ENCODE peak calls at places on chromosomes 2 and 18, in four cellular contexts. One of them, this sample, is unnamed. For H3K4me1, the result is how much of the 10 kb centered on the place peaks cover.

GRCh38 chr18:79070486-79070885 is 1.3 kb downstream of the ATP9B start:
- DNase-seq in adrenal gland: no peak
- DNase-seq in pancreas: no peak
- DNase-seq in stomach: no peak
- DNase-seq in this sample: no peak

GRCh38 chr2:31440764-31441163 is 26.2 kb upstream of the XDH start:
- DNase-seq in pancreas: no peak
- DNase-seq in adrenal gland: no peak
- DNase-seq in stomach: no peak
- DNase-seq in this sample: no peak

GRCh38 chr18:24809173-24809955 is 348.9 kb downstream of the HRH4 start:
- DNase-seq in pancreas: no peak
- DNase-seq in adrenal gland: no peak
- DNase-seq in stomach: no peak
- DNase-seq in this sample: no peak

GRCh38 chr2:234981197-234982095 is 29.6 kb downstream of the SH3BP4 start:
- DNase-seq in stomach: peak
- DNase-seq in adrenal gland: peak
- DNase-seq in pancreas: no peak
- DNase-seq in this sample: no peak

GRCh38 chr18:3757361-3757760 is 307.4 kb downstream of the TGIF1 start:
- DNase-seq in adrenal gland: no peak
- DNase-seq in pancreas: no peak
- DNase-seq in stomach: no peak
- DNase-seq in this sample: no peak

GRCh38 chr2:225468131-225468530 is 68.6 kb downstream of the NYAP2 start:
- DNase-seq in adrenal gland: no peak
- DNase-seq in stomach: no peak
- DNase-seq in pancreas: no peak
- DNase-seq in this sample: no peak

GRCh38 chr2:212921061-212921460 is 230.4 kb downstream of the IKZF2 start:
- DNase-seq in adrenal gland: no peak
- DNase-seq in stomach: no peak
- DNase-seq in pancreas: no peak
- DNase-seq in this sample: no peak

GRCh38 chr2:172208881-172209325 is 106.2 kb upstream of the DLX2 start:
- DNase-seq in stomach: no peak
- DNase-seq in adrenal gland: no peak
- DNase-seq in pancreas: no peak
- DNase-seq in this sample: no peak

GRCh38 chr2:162242586-162243304 is 500 bp downstream of the FAP start:
- DNase-seq in pancreas: no peak
- DNase-seq in stomach: no peak
- DNase-seq in adrenal gland: no peak
- DNase-seq in this sample: no peak

GRCh38 chr2:112493858-112494648 is 12.1 kb downstream of the TTL start:
- DNase-seq in stomach: no peak
- DNase-seq in adrenal gland: peak
- DNase-seq in pancreas: no peak
- DNase-seq in this sample: no peak

GRCh38 chr2:196173505-196173904 is 2.1 kb upstream of the STK17B start:
- DNase-seq in adrenal gland: no peak
- DNase-seq in stomach: no peak
- DNase-seq in pancreas: no peak
- DNase-seq in this sample: no peak

GRCh38 chr2:95384854-95385569 is 17.5 kb upstream of the FAHD2A start:
- DNase-seq in pancreas: peak
- DNase-seq in adrenal gland: no peak
- DNase-seq in stomach: peak
- DNase-seq in this sample: peak

GRCh38 chr2:100785621-100786296 is 34.2 kb upstream of the NPAS2 start:
- DNase-seq in pancreas: no peak
- DNase-seq in stomach: no peak
- DNase-seq in adrenal gland: no peak
- DNase-seq in this sample: no peak

GRCh38 chr2:76584474-76584873 is 873.8 kb upstream of the GCFC2 start:
- DNase-seq in adrenal gland: no peak
- DNase-seq in stomach: no peak
- DNase-seq in pancreas: no peak
- DNase-seq in this sample: no peak

GRCh38 chr2:228105526-228106250 is 75.8 kb downstream of the SPHKAP start:
- DNase-seq in pancreas: no peak
- DNase-seq in stomach: no peak
- DNase-seq in adrenal gland: no peak
- DNase-seq in this sample: no peak

GRCh38 chr2:25251032-25251460 is 82.7 kb upstream of the POMC start:
- DNase-seq in stomach: no peak
- DNase-seq in adrenal gland: no peak
- DNase-seq in pancreas: no peak
- DNase-seq in this sample: no peak

GRCh38 chr18:5415035-5415434 is 119.5 kb upstream of the ZBTB14 start:
- DNase-seq in pancreas: no peak
- DNase-seq in stomach: no peak
- DNase-seq in adrenal gland: no peak
- DNase-seq in this sample: no peak

GRCh38 chr2:215002500-215002899 is 135.9 kb downstream of the ABCA12 start:
- DNase-seq in stomach: no peak
- DNase-seq in adrenal gland: no peak
- DNase-seq in pancreas: no peak
- DNase-seq in this sample: no peak

GRCh38 chr2:71833855-71834554 is 313.7 kb downstream of the CYP26B1 start:
- DNase-seq in adrenal gland: no peak
- DNase-seq in pancreas: no peak
- DNase-seq in stomach: no peak
- DNase-seq in this sample: no peak

GRCh38 chr2:174333502-174334277 is 1.1 kb upstream of the SP9 start:
- DNase-seq in pancreas: no peak
- DNase-seq in stomach: no peak
- DNase-seq in adrenal gland: no peak
- DNase-seq in this sample: peak

GRCh38 chr2:209334188-209335017 is 89.4 kb upstream of the MAP2 start:
- DNase-seq in pancreas: peak
- DNase-seq in adrenal gland: peak
- DNase-seq in stomach: peak
- DNase-seq in this sample: peak

GRCh38 chr2:151159109-151159690 is 102.5 kb downstream of the RBM43 start:
- DNase-seq in stomach: no peak
- DNase-seq in adrenal gland: no peak
- DNase-seq in pancreas: no peak
- DNase-seq in this sample: no peak

GRCh38 chr2:46978696-46979095 is 63.1 kb upstream of the MCFD2 start:
- DNase-seq in pancreas: no peak
- DNase-seq in stomach: no peak
- DNase-seq in adrenal gland: no peak
- DNase-seq in this sample: no peak

DNA sequence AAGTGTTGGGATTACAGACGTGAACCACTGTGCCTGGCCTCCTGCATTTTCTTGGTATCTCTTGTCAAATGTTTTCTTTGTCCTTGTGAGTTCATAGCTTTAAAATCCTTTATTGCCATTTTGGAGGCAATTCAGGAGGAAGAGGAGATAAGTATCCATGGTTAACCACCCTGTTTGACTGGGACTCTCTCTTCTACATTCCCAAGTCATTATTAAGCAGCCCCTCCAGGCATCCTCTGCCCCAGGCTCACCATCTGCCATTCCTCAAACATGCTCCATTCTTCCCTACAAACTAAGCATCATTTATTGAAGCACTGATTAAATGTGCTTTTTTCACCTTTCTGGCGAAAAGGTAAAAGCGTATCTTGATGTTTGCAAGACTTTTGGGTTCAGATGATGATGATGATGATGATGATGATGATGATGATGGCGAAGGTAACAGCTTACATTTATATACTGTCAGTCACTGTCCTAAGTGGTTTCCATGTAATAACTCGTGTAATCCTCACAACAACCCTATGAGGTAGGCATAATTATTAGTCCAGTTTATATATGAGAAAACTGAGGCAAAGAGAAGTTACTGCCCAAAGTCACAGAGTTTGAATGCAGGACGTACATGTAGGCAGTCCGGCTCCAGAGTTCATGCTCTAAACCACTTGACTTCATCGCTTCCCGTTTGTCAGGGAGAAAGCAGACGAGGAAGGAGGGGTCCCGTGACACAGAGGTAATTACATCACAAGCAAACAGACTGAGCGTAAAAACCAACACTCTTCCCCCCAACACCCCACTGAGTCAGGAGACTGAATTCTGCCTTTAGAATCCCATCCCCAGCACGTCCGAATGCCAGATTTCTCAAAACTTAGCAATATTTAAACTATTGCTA is 69.7 kb upstream of the ACKR3 start:
- DNase-seq in stomach: no peak
- DNase-seq in adrenal gland: no peak
- DNase-seq in pancreas: no peak
- DNase-seq in this sample: no peak
- H3K4me3 ChIP-seq in stomach: no peak
- H3K4me3 ChIP-seq in adrenal gland: no peak
- H3K4me3 ChIP-seq in pancreas: no peak
- H3K4me3 ChIP-seq in this sample: no peak

GRCh38 chr2:12720752-12721151 is 4.0 kb downstream of the TRIB2 start:
- DNase-seq in pancreas: no peak
- DNase-seq in stomach: no peak
- DNase-seq in adrenal gland: no peak
- DNase-seq in this sample: no peak

GRCh38 chr2:12723741-12724463 is 7.2 kb downstream of the TRIB2 start:
- DNase-seq in stomach: no peak
- DNase-seq in pancreas: no peak
- DNase-seq in adrenal gland: no peak
- DNase-seq in this sample: no peak

GRCh38 chr2:12720181-12720580 is 3.4 kb downstream of the TRIB2 start:
- DNase-seq in pancreas: no peak
- DNase-seq in adrenal gland: no peak
- DNase-seq in stomach: no peak
- DNase-seq in this sample: no peak

GRCh38 chr2:12721571-12722444 is 5.1 kb downstream of the TRIB2 start:
- DNase-seq in stomach: no peak
- DNase-seq in adrenal gland: no peak
- DNase-seq in pancreas: no peak
- DNase-seq in this sample: no peak

DNA sequence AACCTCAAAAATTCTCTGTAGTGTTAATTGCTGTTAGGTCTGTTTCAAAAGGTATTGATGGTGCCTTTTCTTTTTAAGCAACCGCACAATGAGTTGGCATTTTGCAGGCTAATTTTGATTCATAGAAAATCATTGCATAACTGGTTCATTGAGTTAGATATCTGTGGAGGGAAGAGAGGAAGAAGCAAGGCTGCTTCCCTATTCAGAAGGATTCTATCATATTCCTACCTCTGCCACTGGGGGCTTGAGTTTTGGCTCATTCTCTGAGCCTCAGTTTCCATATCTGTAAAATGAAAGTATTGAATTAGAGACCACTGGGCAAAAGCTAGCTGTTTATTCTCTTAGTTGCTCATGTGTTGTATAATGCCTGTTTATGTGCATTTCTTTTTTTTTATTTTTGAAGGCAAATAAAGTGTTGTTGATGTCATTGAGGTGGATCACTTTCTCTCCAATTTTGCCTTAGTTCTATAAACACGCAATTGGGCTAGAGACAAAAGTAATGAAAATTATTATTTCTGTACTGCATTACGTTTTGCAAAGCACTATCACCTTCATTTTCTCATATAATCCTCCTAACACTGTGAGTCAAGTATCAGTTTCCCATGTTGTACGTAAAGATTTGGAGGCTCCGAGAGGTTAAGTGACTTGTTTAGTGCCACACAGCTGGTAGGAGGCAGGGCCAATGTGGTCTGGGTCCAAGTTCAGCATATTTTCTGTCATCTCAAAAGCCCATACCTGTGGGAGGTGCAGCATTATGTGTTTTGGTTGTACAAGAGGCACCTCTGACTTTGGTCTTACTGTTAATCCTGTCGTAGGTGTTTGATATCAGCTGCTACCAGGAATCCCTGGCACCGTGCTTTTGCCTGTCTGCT is 5.9 kb downstream of the TRIB2 start:
- DNase-seq in stomach: no peak
- DNase-seq in adrenal gland: no peak
- DNase-seq in pancreas: no peak
- DNase-seq in this sample: no peak
- TF ChIP-seq CTCF in stomach: no peak
- TF ChIP-seq CTCF in adrenal gland: peak
- TF ChIP-seq CTCF in pancreas: no peak
- TF ChIP-seq CTCF in this sample: no peak

GRCh38 chr2:203855274-203855673 is 12.3 kb upstream of the CTLA4 start:
- DNase-seq in stomach: no peak
- DNase-seq in adrenal gland: no peak
- DNase-seq in pancreas: no peak
- DNase-seq in this sample: no peak
- H3K4me1 ChIP-seq in stomach: under half
- H3K4me1 ChIP-seq in adrenal gland: under half
- H3K4me1 ChIP-seq in pancreas: under half
- H3K4me1 ChIP-seq in this sample: under half

GRCh38 chr2:16630463-16630862 is 35.2 kb downstream of the CYRIA start:
- DNase-seq in pancreas: no peak
- DNase-seq in stomach: no peak
- DNase-seq in adrenal gland: no peak
- DNase-seq in this sample: no peak
- H3K4me3 ChIP-seq in pancreas: no peak
- H3K4me3 ChIP-seq in stomach: no peak
- H3K4me3 ChIP-seq in adrenal gland: no peak
- H3K4me3 ChIP-seq in this sample: no peak

GRCh38 chr2:70643715-70644114 is 90.1 kb upstream of the TGFA start:
- DNase-seq in stomach: no peak
- DNase-seq in pancreas: no peak
- DNase-seq in adrenal gland: no peak
- DNase-seq in this sample: no peak

GRCh38 chr2:70641263-70641784 is 87.7 kb upstream of the TGFA start:
- DNase-seq in pancreas: no peak
- DNase-seq in stomach: no peak
- DNase-seq in adrenal gland: no peak
- DNase-seq in this sample: no peak

GRCh38 chr2:70638561-70638960 is 84.9 kb upstream of the TGFA start:
- DNase-seq in stomach: no peak
- DNase-seq in pancreas: no peak
- DNase-seq in adrenal gland: no peak
- DNase-seq in this sample: no peak

GRCh38 chr2:70645733-70646420 is 92.3 kb upstream of the TGFA start:
- DNase-seq in adrenal gland: no peak
- DNase-seq in pancreas: no peak
- DNase-seq in stomach: no peak
- DNase-seq in this sample: no peak

DNA sequence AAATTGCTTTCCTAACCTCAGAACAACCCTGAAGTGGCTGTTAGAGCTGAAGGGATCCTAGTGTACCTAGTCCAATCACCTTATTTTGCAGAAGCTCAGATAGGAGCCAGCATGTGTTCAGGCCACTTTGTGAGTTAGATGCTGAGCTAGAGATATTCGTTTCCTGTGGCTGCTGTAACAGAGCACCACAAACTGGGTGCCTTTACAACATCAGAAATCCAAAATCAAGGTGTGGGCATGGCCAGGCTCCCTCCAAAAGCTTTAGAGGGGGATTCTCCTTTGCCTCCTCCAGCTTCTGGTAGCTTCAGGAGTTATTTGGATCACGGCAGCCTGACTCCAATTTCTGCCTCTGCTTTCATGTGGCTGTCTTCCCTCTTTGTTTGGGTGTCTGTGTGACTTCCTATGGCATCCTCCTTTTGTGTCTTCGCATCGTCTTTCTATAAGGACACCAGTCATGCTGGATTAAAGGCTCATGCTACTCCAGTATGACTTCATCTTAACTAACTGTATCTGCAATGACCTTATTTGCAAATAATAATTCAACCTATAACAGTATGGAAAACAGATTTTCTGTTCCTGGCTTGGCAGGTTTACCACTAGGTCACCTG is 86.3 kb upstream of the TGFA start:
- DNase-seq in pancreas: no peak
- DNase-seq in stomach: no peak
- DNase-seq in adrenal gland: no peak
- DNase-seq in this sample: no peak
- TF ChIP-seq CTCF in pancreas: no peak
- TF ChIP-seq CTCF in stomach: no peak
- TF ChIP-seq CTCF in adrenal gland: no peak
- TF ChIP-seq CTCF in this sample: no peak